ENCODE peak calls at places on chromosome 12, in eight cellular contexts. Q is fibroblast of lung, F is transverse colon, H is cardiac muscle cell, E is progenitor cell of endocrine pancreas, L is WERI-Rb-1, G is A549, W is GM20000. S is an unnamed sample.

GRCh38 chr12:65946419-65946818 is 122.1 kb downstream of the HMGA2 start:
- DNase-seq in E (no peak), H (no peak), Q (no peak), G (no peak), W (no peak), F (no peak), L (no peak), S (no peak)

GRCh38 chr12:29148958-29149690 is at the start of gene FAR2:
- DNase-seq in E (peak; percentile 42), W (peak; percentile 73), L (no peak), G (peak; percentile 3), H (peak; percentile 56), F (peak; percentile 77), Q (peak; percentile 53), S (peak; percentile 70)

GRCh38 chr12:53235742-53236442 is 3.9 kb upstream of the RARG start:
- DNase-seq in E (no peak), W (no peak), G (no peak), L (peak; percentile 87), F (no peak), Q (no peak), H (no peak), S (no peak)

GRCh38 chr12:14928946-14929345 is 9.4 kb downstream of the ERP27 start:
- DNase-seq in F (no peak), Q (peak; percentile 38), W (no peak), H (peak; percentile 54), G (no peak), L (no peak), E (peak; percentile 58), S (no peak)

GRCh38 chr12:57739387-57739786 is 845 bp upstream of the AGAP2 start:
- DNase-seq in H (no peak), L (no peak), W (no peak), G (no peak), E (no peak), Q (no peak), F (no peak), S (no peak)

GRCh38 chr12:76178461-76178860 is 94.0 kb upstream of the NAP1L1 start:
- DNase-seq in F (no peak), H (no peak), W (no peak), L (no peak), G (no peak), E (no peak), Q (no peak), S (no peak)

GRCh38 chr12:84638811-84639368 is 273.7 kb downstream of the SLC6A15 start:
- DNase-seq in G (no peak), E (no peak), H (no peak), Q (peak; percentile 26), W (no peak), L (no peak), F (no peak), S (no peak)

GRCh38 chr12:1632702-1633101 is 3.7 kb downstream of the WNT5B start:
- DNase-seq in Q (no peak), F (no peak), E (no peak), G (no peak), W (no peak), L (no peak), H (no peak), S (no peak)

GRCh38 chr12:67457799-67458680 is 188.9 kb downstream of the CAND1 start:
- DNase-seq in H (peak; percentile 49), F (no peak), W (no peak), Q (no peak), G (peak; percentile 12), E (no peak), L (no peak), S (no peak)

GRCh38 chr12:50024804-50025186 is 499 bp downstream of the RACGAP1 start:
- DNase-seq in F (no peak), G (peak; percentile 31), E (no peak), L (peak; percentile 17), Q (no peak), H (no peak), W (no peak), S (no peak)

GRCh38 chr12:39605996-39606395 is 13.6 kb downstream of the ABCD2 start:
- DNase-seq in E (no peak), H (peak; percentile 55), G (peak; percentile 14), F (no peak), L (no peak), Q (peak; percentile 85), W (no peak), S (no peak)

GRCh38 chr12:62934799-62935674 is at the start of gene PPM1H:
- DNase-seq in Q (no peak), L (peak; percentile 97), E (peak; percentile 98), H (peak; percentile 42), W (peak; percentile 79), G (peak; percentile 86), F (peak; percentile 82), S (peak; percentile 88)
- TF ChIP-seq CTCF in Q (no peak), L (peak; percentile 84), E (peak; percentile 90), H (peak; percentile 30), W (no peak), G (peak; percentile 61), F (peak; percentile 79), S (peak; percentile 81)

GRCh38 chr12:54337280-54337842 is 12.4 kb downstream of the COPZ1 start:
- DNase-seq in H (no peak), W (no peak), F (no peak), Q (no peak), L (peak; percentile 42), E (no peak), G (no peak), S (no peak)
- TF ChIP-seq CTCF in H (no peak), W (no peak), F (no peak), Q (peak; percentile 20), L (peak; percentile 40), E (no peak), G (no peak), S (no peak)

GRCh38 chr12:120093592-120094355 is 22.8 kb downstream of the RAB35 start:
- DNase-seq in F (no peak), H (no peak), L (peak; percentile 68), E (no peak), W (no peak), G (no peak), Q (no peak), S (no peak)

GRCh38 chr12:120093336-120093591 is 23.3 kb downstream of the RAB35 start:
- DNase-seq in L (no peak), G (no peak), Q (no peak), W (no peak), H (no peak), F (no peak), E (no peak), S (no peak)

GRCh38 chr12:120094485-120094884 is 22.1 kb downstream of the RAB35 start:
- DNase-seq in L (no peak), W (no peak), H (no peak), F (no peak), E (no peak), Q (no peak), G (no peak), S (no peak)

GRCh38 chr12:120096671-120097202 is 19.8 kb downstream of the RAB35 start:
- DNase-seq in F (no peak), H (no peak), G (no peak), L (no peak), W (no peak), Q (no peak), E (no peak), S (no peak)

DNA sequence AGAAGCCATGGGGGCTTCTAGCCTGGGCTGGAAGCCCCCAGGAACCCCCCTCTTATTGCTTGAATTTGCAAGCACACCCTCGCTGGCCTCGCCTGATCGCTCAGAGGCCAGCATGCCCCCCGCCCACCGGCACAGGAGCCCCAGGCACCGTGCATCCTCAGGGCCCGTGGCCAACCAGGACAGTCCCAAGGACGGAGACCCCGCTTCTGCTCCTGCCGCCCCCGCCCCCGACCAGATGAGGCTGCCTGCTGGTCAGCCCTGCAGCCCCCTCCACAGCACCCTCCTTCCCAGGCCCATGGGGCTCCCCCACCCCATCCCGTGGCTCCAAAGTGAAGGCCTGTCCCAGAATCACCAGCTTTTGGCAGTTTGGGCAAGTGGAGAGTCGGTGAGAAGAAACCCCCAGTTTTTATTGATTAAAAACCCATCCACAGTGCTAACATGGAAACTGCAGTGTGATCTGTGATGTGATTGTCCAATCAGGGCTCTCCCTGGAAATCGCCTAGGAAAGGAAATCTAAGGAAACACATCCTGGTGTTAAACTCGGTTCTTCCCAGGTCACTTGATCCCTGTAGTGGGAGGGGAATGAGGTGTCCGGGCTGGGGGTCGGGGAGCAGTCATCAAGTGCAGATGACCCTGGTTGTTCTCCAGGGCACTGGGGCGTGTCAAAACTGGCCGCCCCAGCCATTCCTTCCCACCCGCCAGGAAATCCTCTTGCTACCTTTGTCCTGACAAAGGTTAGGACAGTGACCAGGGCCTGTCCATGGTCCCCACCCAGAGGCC is 21.0 kb downstream of the RAB35 start:
- DNase-seq in L (no peak), E (no peak), W (no peak), Q (no peak), G (no peak), F (no peak), H (no peak), S (no peak)
- TF ChIP-seq CTCF in L (no peak), E (no peak), W (no peak), Q (no peak), G (no peak), F (no peak), H (no peak), S (no peak)

GRCh38 chr12:6883252-6883651 is 10.1 kb upstream of the SPSB2 start:
- DNase-seq in H (no peak), W (no peak), F (no peak), G (no peak), E (no peak), Q (no peak), L (no peak), S (no peak)
- TF ChIP-seq CTCF in H (no peak), W (no peak), F (no peak), G (no peak), E (no peak), Q (no peak), L (no peak), S (no peak)

DNA sequence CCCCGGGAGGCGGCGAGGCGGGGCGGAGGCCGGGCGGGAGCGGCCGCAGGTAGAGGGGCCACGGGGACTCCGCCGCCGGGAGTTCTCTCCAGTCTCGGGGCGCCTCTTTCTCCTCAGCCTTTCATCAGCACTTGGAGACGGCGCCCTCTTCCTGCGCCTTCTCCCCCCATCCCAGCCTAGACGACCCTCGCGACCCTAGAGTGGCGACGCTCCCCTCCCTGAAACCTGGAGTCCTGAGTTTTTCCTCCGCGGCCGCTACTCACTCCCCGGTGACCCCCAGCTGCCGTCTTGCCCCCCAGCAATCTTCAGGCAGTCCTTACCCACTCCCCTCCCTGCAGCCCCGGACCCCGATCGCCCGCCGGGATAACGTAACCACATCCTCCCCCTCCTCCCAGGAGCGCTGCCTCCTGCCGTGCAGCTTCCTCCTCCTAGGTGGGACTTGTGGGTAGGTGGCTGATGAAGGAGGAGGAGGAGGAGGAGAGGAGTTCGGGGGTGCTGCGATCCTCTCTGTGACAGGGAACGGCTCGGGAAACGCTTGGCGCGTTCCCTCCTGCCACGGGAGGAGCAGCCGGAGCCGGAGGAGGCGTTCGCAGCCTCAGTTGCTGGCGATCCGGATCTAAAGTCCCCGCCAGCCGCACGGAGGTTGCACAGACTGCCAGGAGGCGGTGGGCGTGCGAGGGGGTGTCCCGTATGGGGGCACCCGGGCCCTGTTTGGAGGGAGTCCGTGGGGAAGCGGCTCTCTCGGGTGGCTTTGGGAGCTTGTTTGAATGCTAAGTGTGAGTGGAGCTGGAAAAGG is 889 bp downstream of the PLEKHA5 start:
- DNase-seq in H (peak; percentile 32), E (peak; percentile 47), W (peak; percentile 29), G (peak; percentile 19), F (peak; percentile 37), Q (peak; percentile 37), L (peak; percentile 63), S (peak; percentile 39)
- TF ChIP-seq CTCF in H (no peak), E (no peak), W (no peak), G (no peak), F (no peak), Q (no peak), L (no peak), S (no peak)

GRCh38 chr12:94622475-94622874 is 27.9 kb downstream of the TMCC3 start:
- DNase-seq in E (no peak), G (no peak), L (no peak), W (no peak), F (no peak), H (peak; percentile 61), Q (peak; percentile 58), S (no peak)
- TF ChIP-seq CTCF in E (no peak), G (no peak), L (no peak), W (no peak), F (no peak), H (no peak), Q (no peak), S (no peak)

S was measured in endothelial cell.